ENCODE peak calls at places on chromosome 18, in seven cellular contexts. T is tibial nerve, C is transverse colon, N is HepG2, Y is stomach, U is sigmoid colon, R is A549. B is an unnamed sample.

GRCh38 chr18:24204904-24205303 is 66.0 kb downstream of the CABYR start:
- DNase-seq in C (no peak), R (no peak), T (no peak), Y (no peak), U (no peak), N (no peak), B (no peak)

GRCh38 chr18:58593930-58594329 is 35.0 kb downstream of the ALPK2 start:
- DNase-seq in N (no peak), T (no peak), Y (no peak), C (no peak), U (no peak), R (no peak), B (no peak)

GRCh38 chr18:45930953-45931352 is 36.2 kb downstream of the EPG5 start:
- DNase-seq in U (no peak), T (no peak), C (no peak), Y (no peak), N (no peak), R (no peak), B (no peak)

GRCh38 chr18:78751664-78752063 is 228.0 kb upstream of the SALL3 start:
- DNase-seq in T (no peak), U (no peak), C (no peak), R (no peak), Y (no peak), N (no peak), B (no peak)

GRCh38 chr18:31513189-31513907 is 15.4 kb downstream of the DSG2 start:
- DNase-seq in T (no peak), Y (no peak), C (no peak), N (peak; percentile 41), U (no peak), R (peak; percentile 32), B (no peak)

GRCh38 chr18:56982756-56983155 is 164.1 kb upstream of the BOD1L2 start:
- DNase-seq in U (no peak), T (no peak), C (no peak), R (no peak), N (no peak), Y (no peak), B (no peak)

GRCh38 chr18:46711444-46711863 is 45.4 kb downstream of the ST8SIA5 start:
- DNase-seq in R (no peak), N (no peak), C (no peak), Y (no peak), U (no peak), T (no peak), B (no peak)

GRCh38 chr18:7177131-7177744 is 53.7 kb upstream of the LRRC30 start:
- DNase-seq in R (peak; percentile 43), N (peak; percentile 45), U (peak; percentile 74), Y (no peak), T (peak; percentile 73), C (no peak), B (peak; percentile 43)

GRCh38 chr18:58520964-58521363 is 107.9 kb downstream of the ALPK2 start:
- DNase-seq in C (no peak), Y (no peak), R (no peak), U (no peak), T (no peak), N (no peak), B (no peak)

GRCh38 chr18:55839350-55839749 is 251.4 kb upstream of the TCF4 start:
- DNase-seq in U (no peak), Y (no peak), T (no peak), N (no peak), C (no peak), R (no peak), B (no peak)

GRCh38 chr18:7272268-7273049 is 41.6 kb downstream of the LRRC30 start:
- DNase-seq in N (peak; percentile 55), Y (peak; percentile 60), C (peak; percentile 37), R (peak; percentile 33), U (peak; percentile 85), T (peak; percentile 59), B (peak; percentile 39)

GRCh38 chr18:47150824-47151366 is 595 bp upstream of the HDHD2 start:
- DNase-seq in N (peak; percentile 3), C (peak; percentile 15), T (no peak), R (no peak), U (no peak), Y (no peak), B (no peak)

GRCh38 chr18:48541747-48542108 is 2.9 kb downstream of the CTIF start:
- DNase-seq in C (no peak), N (no peak), T (no peak), R (no peak), U (no peak), Y (no peak), B (peak; percentile 7)

GRCh38 chr18:48544116-48544515 is 5.3 kb downstream of the CTIF start:
- DNase-seq in N (no peak), T (no peak), U (no peak), C (no peak), R (no peak), Y (no peak), B (no peak)

GRCh38 chr18:48541026-48541746 is 2.4 kb downstream of the CTIF start:
- DNase-seq in N (no peak), R (peak; percentile 44), C (peak; percentile 75), U (peak; percentile 89), T (peak; percentile 61), Y (peak; percentile 74), B (peak; percentile 72)

GRCh38 chr18:48543228-48543627 is 4.4 kb downstream of the CTIF start:
- DNase-seq in R (no peak), N (peak; percentile 65), C (no peak), U (no peak), Y (no peak), T (no peak), B (no peak)

DNA sequence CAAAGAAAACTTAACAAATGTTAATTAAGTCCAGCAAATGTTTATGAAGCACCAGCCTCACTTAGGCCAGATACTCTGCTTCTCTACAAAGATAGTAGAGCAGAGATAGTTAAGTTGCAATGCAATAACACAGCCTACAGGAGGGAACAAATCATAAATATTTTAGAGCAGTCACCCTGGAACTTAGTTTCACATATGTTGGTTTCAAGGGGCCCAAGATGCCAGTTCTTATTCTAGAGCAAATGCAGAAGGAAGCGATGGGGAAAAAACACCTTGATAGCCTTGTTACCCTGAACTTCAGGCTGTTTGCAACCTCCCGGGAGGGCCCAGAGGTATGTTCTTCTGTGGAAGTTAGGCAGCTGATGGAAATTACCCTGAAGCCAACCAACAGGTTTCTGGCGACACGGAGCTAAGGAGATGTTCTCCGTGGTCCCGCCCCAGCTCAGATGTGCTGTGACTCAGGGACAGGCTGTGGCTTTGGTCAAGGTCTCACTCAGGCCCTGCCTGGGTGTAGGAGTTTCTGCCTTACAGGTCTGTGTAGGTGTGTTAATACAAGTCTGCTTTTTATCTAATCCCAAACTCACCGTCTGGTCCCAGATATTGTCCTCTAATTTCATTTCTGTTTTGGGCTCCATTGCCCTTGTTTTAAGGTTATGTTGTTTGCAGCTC is 3.8 kb downstream of the CTIF start:
- DNase-seq in Y (no peak), N (no peak), U (no peak), R (no peak), C (no peak), T (no peak), B (no peak)
- H3K4me1 ChIP-seq in Y (peaks cover 42% of the 10 kb centered on the region), N (peaks cover 65% of the 10 kb centered on the region), U (peaks cover 69% of the 10 kb centered on the region), R (peaks cover 60% of the 10 kb centered on the region), C (peaks cover 12% of the 10 kb centered on the region), T (peaks cover 7% of the 10 kb centered on the region), B (peaks cover 29% of the 10 kb centered on the region)

GRCh38 chr18:74800098-74800497 is 202.4 kb downstream of the ZNF407 start:
- DNase-seq in R (no peak), C (no peak), T (no peak), N (no peak), U (no peak), Y (no peak), B (no peak)

GRCh38 chr18:74793746-74794145 is 196.1 kb downstream of the ZNF407 start:
- DNase-seq in C (no peak), U (no peak), T (no peak), N (no peak), R (no peak), Y (no peak), B (no peak)

GRCh38 chr18:74795766-74796165 is 198.1 kb downstream of the ZNF407 start:
- DNase-seq in R (no peak), C (no peak), T (no peak), Y (no peak), N (no peak), U (no peak), B (no peak)

GRCh38 chr18:74797577-74798151 is 200.0 kb downstream of the ZNF407 start:
- DNase-seq in C (no peak), Y (no peak), T (no peak), R (no peak), U (no peak), N (no peak), B (no peak)

GRCh38 chr18:74796928-74797576 is 199.4 kb downstream of the ZNF407 start:
- DNase-seq in U (no peak), R (no peak), Y (no peak), C (no peak), T (no peak), N (peak; percentile 24), B (no peak)
- TF ChIP-seq EP300 in U (no peak), R (no peak), Y (no peak), C (no peak), T (no peak), N (no peak), B (no peak)

DNA sequence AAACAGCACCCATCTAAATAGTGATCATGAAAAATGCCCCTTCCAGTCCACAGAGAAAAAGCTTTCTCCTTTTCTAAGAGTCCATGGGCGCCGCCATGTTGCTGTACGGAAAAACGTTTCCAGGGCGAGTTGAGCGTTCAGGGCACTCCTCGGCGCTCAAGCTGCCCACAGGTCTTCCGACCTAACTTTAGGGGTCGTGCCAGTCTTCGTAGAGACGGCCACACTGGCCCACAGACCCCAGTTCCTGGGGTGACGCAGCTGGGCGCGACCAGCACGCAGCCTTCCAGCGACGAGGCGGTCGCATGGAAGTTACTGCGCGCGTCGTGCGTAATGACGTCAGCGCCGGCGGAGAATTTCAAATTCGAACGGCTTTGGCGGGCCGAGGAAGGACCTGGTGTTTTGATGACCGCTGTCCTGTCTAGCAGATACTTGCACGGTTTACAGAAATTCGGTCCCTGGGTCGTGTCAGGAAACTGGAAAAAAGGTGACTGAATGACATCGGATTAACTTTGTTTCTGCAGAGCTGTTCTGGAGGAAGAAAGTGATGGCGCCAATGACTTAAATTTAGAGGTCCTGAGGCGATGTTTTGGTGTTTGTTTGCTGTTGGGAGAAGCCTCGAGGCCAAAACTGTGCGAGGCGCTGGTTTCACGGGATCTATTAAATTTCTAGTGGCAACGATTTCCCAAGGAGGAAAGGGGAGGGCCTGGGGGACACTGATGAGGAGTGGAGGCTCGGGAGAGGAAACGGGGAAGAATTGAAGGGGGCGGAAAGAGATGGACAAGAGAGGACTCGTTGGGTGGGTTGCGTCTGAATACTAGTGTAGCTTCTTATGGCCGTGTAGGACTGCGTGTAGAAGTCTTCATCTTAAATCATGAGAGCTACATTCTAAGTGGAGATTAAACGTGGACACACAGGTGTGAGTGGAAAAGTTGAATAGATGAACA is at the start of the genes METTL4 and NDC80:
- DNase-seq in U (peak; percentile 88), N (peak; percentile 85), T (peak; percentile 74), Y (peak; percentile 84), C (peak; percentile 89), R (peak; percentile 38), B (peak; percentile 83)
- TF ChIP-seq POLR2A in U (peak; percentile 55), N (peak; percentile 71), T (peak; percentile 54), Y (peak; percentile 41), C (peak; percentile 70), R (peak; percentile 46), B (peak; percentile 45)

GRCh38 chr18:75815767-75816166 is 388.3 kb upstream of the SMIM21 start:
- DNase-seq in U (no peak), R (no peak), N (no peak), Y (no peak), T (no peak), C (no peak), B (no peak)

GRCh38 chr18:75810481-75810880 is 383.0 kb upstream of the SMIM21 start:
- DNase-seq in N (no peak), U (no peak), C (no peak), T (no peak), Y (no peak), R (no peak), B (no peak)

GRCh38 chr18:75809392-75809791 is 381.9 kb upstream of the SMIM21 start:
- DNase-seq in U (no peak), T (no peak), C (peak; percentile 16), R (no peak), N (no peak), Y (no peak), B (no peak)

GRCh38 chr18:75811156-75811555 is 383.7 kb upstream of the SMIM21 start:
- DNase-seq in T (no peak), Y (no peak), R (no peak), C (no peak), N (no peak), U (no peak), B (no peak)
- H3K4me1 ChIP-seq in T (no peaks in the 10 kb centered on the region), Y (no peaks in the 10 kb centered on the region), R (no peaks in the 10 kb centered on the region), C (peaks cover 8% of the 10 kb centered on the region), N (no peaks in the 10 kb centered on the region), U (peaks cover 40% of the 10 kb centered on the region), B (no peaks in the 10 kb centered on the region)